ENCODE peak calls at places on chromosomes 3 and 15, in nine cellular contexts. Y, F, T, Q, P, V, A, O and B are unnamed samples.

GRCh38 chr3:142098974-142099373 is 50.4 kb downstream of the TFDP2 start:
- DNase-seq in Q (no peak), P (no peak), A (no peak), F (no peak), T (no peak), V (no peak), Y (no peak), O (no peak), B (peak)

GRCh38 chr3:42876401-42876800 is 722 bp upstream of the CYP8B1 start:
- DNase-seq in T (no peak), F (no peak), A (no peak), P (no peak), O (no peak), Q (no peak), Y (no peak), V (no peak), B (no peak)

GRCh38 chr3:99482191-99482590 is 156.2 kb upstream of the COL8A1 start:
- DNase-seq in A (no peak), F (no peak), Y (no peak), P (no peak), T (no peak), O (no peak), Q (no peak), V (no peak), B (no peak)

GRCh38 chr3:33312361-33312760 is 35.1 kb downstream of the FBXL2 start:
- DNase-seq in P (no peak), F (no peak), V (no peak), A (no peak), Y (no peak), O (peak), T (no peak), Q (no peak), B (no peak)

GRCh38 chr15:85587707-85588441 is 206.9 kb downstream of the KLHL25 start:
- DNase-seq in Q (no peak), A (no peak), V (no peak), O (peak), Y (peak), F (peak), T (no peak), P (no peak), B (peak)

GRCh38 chr3:141255864-141256263 is 24.2 kb downstream of the PXYLP1 start:
- DNase-seq in T (no peak), P (peak), Y (no peak), V (no peak), O (peak), A (no peak), Q (peak), F (no peak), B (no peak)

GRCh38 chr15:83288381-83288801 is 3.9 kb upstream of the BNC1 start:
- DNase-seq in Y (peak), F (no peak), P (no peak), O (no peak), V (no peak), Q (no peak), T (no peak), A (no peak), B (no peak)

GRCh38 chr3:11624161-11624560 is 19.6 kb downstream of the VGLL4 start:
- DNase-seq in A (no peak), F (no peak), Q (peak), T (no peak), P (no peak), Y (no peak), V (no peak), O (peak), B (no peak)

GRCh38 chr3:36919439-36920160 is 25.3 kb downstream of the TRANK1 start:
- DNase-seq in Y (no peak), V (no peak), P (no peak), A (no peak), O (no peak), T (no peak), Q (no peak), F (no peak), B (no peak)

GRCh38 chr3:12891985-12892839 is 50.8 kb upstream of the RPL32 start:
- DNase-seq in P (peak), Q (no peak), F (peak), A (peak), T (peak), Y (peak), O (peak), V (peak), B (peak)

GRCh38 chr15:88238618-88239430 is 17.7 kb downstream of the NTRK3 start:
- DNase-seq in V (peak), T (no peak), F (no peak), Y (no peak), A (no peak), O (peak), P (no peak), Q (no peak), B (no peak)

GRCh38 chr3:72892870-72893269 is 5.0 kb downstream of the GXYLT2 start:
- DNase-seq in O (no peak), Y (no peak), P (peak), Q (no peak), F (no peak), A (peak), T (no peak), V (no peak), B (no peak)

GRCh38 chr3:184481924-184482671 is 79.5 kb upstream of the EPHB3 start:
- DNase-seq in A (no peak), Y (no peak), Q (no peak), P (no peak), O (no peak), V (no peak), T (no peak), F (no peak), B (no peak)

GRCh38 chr3:10707984-10708868 is 107.8 kb upstream of the SLC6A11 start:
- DNase-seq in V (no peak), T (no peak), Q (no peak), O (no peak), P (no peak), Y (no peak), A (no peak), F (no peak), B (no peak)

GRCh38 chr15:22903961-22904534 is 65.6 kb downstream of the NIPA2 start:
- DNase-seq in A (no peak), F (no peak), T (no peak), Y (peak), Q (no peak), V (no peak), O (no peak), P (peak), B (no peak)

GRCh38 chr3:131172502-131172901 is 145.8 kb downstream of the NEK11 start:
- DNase-seq in T (no peak), Y (no peak), O (no peak), Q (no peak), F (no peak), A (no peak), P (no peak), V (no peak), B (no peak)

GRCh38 chr3:187678869-187679268 is 8.7 kb upstream of the SST start:
- DNase-seq in A (peak), Y (peak), T (peak), F (peak), Q (no peak), P (peak), V (peak), O (peak), B (peak)

GRCh38 chr3:160134964-160135363 is 90.3 kb upstream of the C3orf80 start:
- DNase-seq in F (no peak), P (no peak), T (peak), O (peak), Y (no peak), A (no peak), Q (no peak), V (peak), B (no peak)

GRCh38 chr3:158802399-158803023 is 657 bp downstream of the MFSD1 start:
- DNase-seq in F (no peak), A (peak), V (no peak), O (peak), T (no peak), Q (no peak), Y (no peak), P (no peak), B (no peak)

GRCh38 chr15:89835190-89835564 is 20.5 kb upstream of the ANPEP start:
- DNase-seq in Q (no peak), O (no peak), F (no peak), P (no peak), A (no peak), T (no peak), Y (no peak), V (no peak), B (no peak)

GRCh38 chr3:174821477-174821876 is 37.7 kb upstream of the NAALADL2 start:
- DNase-seq in Q (no peak), P (no peak), A (no peak), F (no peak), V (no peak), Y (no peak), O (peak), T (no peak), B (no peak)

GRCh38 chr15:98076021-98076816 is 115.7 kb downstream of the ARRDC4 start:
- DNase-seq in V (peak), Q (no peak), O (peak), F (no peak), P (no peak), A (no peak), T (no peak), Y (no peak), B (no peak)